ENCODE peak calls at places on chromosomes 6 and 20, in six cellular contexts. J, H, S, F, U and T are unnamed samples.

GRCh38 chr20:15131176-15131575 is 793.8 kb upstream of the FLRT3 start:
- DNase-seq in J (no peak), H (no peak), S (no peak), F (no peak), U (no peak), T (no peak)

GRCh38 chr20:11373391-11373790 is 544.3 kb upstream of the BTBD3 start:
- DNase-seq in J (peak), H (peak), S (no peak), F (no peak), U (no peak), T (peak)

GRCh38 chr6:56381852-56382251 is 134.5 kb upstream of the COL21A1 start:
- DNase-seq in J (peak), H (no peak), S (no peak), F (no peak), U (peak), T (peak)

GRCh38 chr6:41332241-41332640 is 3.2 kb upstream of the NCR2 start:
- DNase-seq in J (no peak), H (no peak), S (no peak), F (no peak), U (no peak), T (no peak)

GRCh38 chr20:32681175-32682084 is 7.7 kb upstream of the C20orf203 start:
- DNase-seq in J (peak), H (peak), S (peak), F (peak), U (peak), T (peak)

GRCh38 chr6:169701218-169701952 is 444 bp downstream of the WDR27 start:
- DNase-seq in J (no peak), H (no peak), S (peak), F (peak), U (peak), T (no peak)

GRCh38 chr20:62118113-62119043 is 3.9 kb upstream of the LSM14B start:
- DNase-seq in J (no peak), H (no peak), S (no peak), F (no peak), U (no peak), T (no peak)

GRCh38 chr6:152309648-152310047 is 327.5 kb downstream of the SYNE1 start:
- DNase-seq in J (no peak), H (peak), S (no peak), F (no peak), U (no peak), T (no peak)

GRCh38 chr6:70413829-70414494 is 654 bp downstream of the FAM135A start:
- DNase-seq in J (peak), H (no peak), S (peak), F (peak), U (no peak), T (no peak)

GRCh38 chr6:3911614-3912336 is 62.6 kb downstream of the FAM50B start:
- DNase-seq in J (peak), H (peak), S (no peak), F (peak), U (no peak), T (peak)

GRCh38 chr20:539848-540247 is 3.7 kb downstream of the CSNK2A1 start:
- DNase-seq in J (peak), H (no peak), S (peak), F (peak), U (no peak), T (peak)